ENCODE peak calls at places on chromosomes 5 and 9, in ten cellular contexts. One of them, this sample, is unnamed. For H3K36me3, the result is how much of the 10 kb centered on the place peaks cover.

GRCh38 chr5:75023368-75024159 is 28.8 kb downstream of the GCNT4 start:
- DNase-seq in endodermal cell: no peak
- DNase-seq in ovary: no peak
- DNase-seq in fibroblast of lung: no peak
- DNase-seq in neural progenitor cell: no peak
- DNase-seq in SJSA1: no peak
- DNase-seq in CD4-positive, CD25-positive, alpha-beta regulatory T cell: no peak
- DNase-seq in cardiac muscle cell: no peak
- DNase-seq in hepatocyte: no peak
- DNase-seq in mesendoderm: no peak
- DNase-seq in this sample: no peak

GRCh38 chr5:759111-759741 is 25.3 kb downstream of the ZDHHC11B start:
- DNase-seq in endodermal cell: peak
- DNase-seq in ovary: peak
- DNase-seq in fibroblast of lung: no peak
- DNase-seq in neural progenitor cell: peak
- DNase-seq in SJSA1: peak
- DNase-seq in CD4-positive, CD25-positive, alpha-beta regulatory T cell: peak
- DNase-seq in cardiac muscle cell: no peak
- DNase-seq in hepatocyte: peak
- DNase-seq in mesendoderm: peak
- DNase-seq in this sample: peak

GRCh38 chr5:91820874-91821273 is 437.8 kb upstream of the ARRDC3 start:
- DNase-seq in endodermal cell: no peak
- DNase-seq in ovary: no peak
- DNase-seq in fibroblast of lung: no peak
- DNase-seq in neural progenitor cell: no peak
- DNase-seq in SJSA1: no peak
- DNase-seq in CD4-positive, CD25-positive, alpha-beta regulatory T cell: no peak
- DNase-seq in cardiac muscle cell: no peak
- DNase-seq in hepatocyte: no peak
- DNase-seq in mesendoderm: no peak
- DNase-seq in this sample: no peak

GRCh38 chr9:98808411-98808815 is 943 bp downstream of the GALNT12 start:
- DNase-seq in endodermal cell: peak
- DNase-seq in ovary: peak
- DNase-seq in fibroblast of lung: no peak
- DNase-seq in neural progenitor cell: no peak
- DNase-seq in SJSA1: no peak
- DNase-seq in CD4-positive, CD25-positive, alpha-beta regulatory T cell: no peak
- DNase-seq in cardiac muscle cell: no peak
- DNase-seq in hepatocyte: peak
- DNase-seq in mesendoderm: no peak
- DNase-seq in this sample: peak

GRCh38 chr9:84711936-84712335 is 42.4 kb downstream of the NTRK2 start:
- DNase-seq in endodermal cell: no peak
- DNase-seq in ovary: no peak
- DNase-seq in fibroblast of lung: peak
- DNase-seq in neural progenitor cell: no peak
- DNase-seq in SJSA1: peak
- DNase-seq in CD4-positive, CD25-positive, alpha-beta regulatory T cell: no peak
- DNase-seq in cardiac muscle cell: no peak
- DNase-seq in hepatocyte: no peak
- DNase-seq in mesendoderm: no peak
- DNase-seq in this sample: no peak

GRCh38 chr9:75152416-75152815 is 64.1 kb downstream of the OSTF1 start:
- DNase-seq in endodermal cell: no peak
- DNase-seq in ovary: no peak
- DNase-seq in fibroblast of lung: no peak
- DNase-seq in neural progenitor cell: no peak
- DNase-seq in SJSA1: no peak
- DNase-seq in CD4-positive, CD25-positive, alpha-beta regulatory T cell: peak
- DNase-seq in cardiac muscle cell: no peak
- DNase-seq in hepatocyte: no peak
- DNase-seq in mesendoderm: no peak
- DNase-seq in this sample: no peak

GRCh38 chr5:173396311-173396993 is 68.2 kb upstream of the STC2 start:
- DNase-seq in endodermal cell: peak
- DNase-seq in ovary: no peak
- DNase-seq in fibroblast of lung: no peak
- DNase-seq in neural progenitor cell: peak
- DNase-seq in SJSA1: no peak
- DNase-seq in CD4-positive, CD25-positive, alpha-beta regulatory T cell: no peak
- DNase-seq in cardiac muscle cell: peak
- DNase-seq in hepatocyte: no peak
- DNase-seq in mesendoderm: peak
- DNase-seq in this sample: no peak

GRCh38 chr5:180831139-180832080 is 28.8 kb upstream of the MGAT1 start:
- DNase-seq in endodermal cell: peak
- DNase-seq in ovary: peak
- DNase-seq in fibroblast of lung: peak
- DNase-seq in neural progenitor cell: peak
- DNase-seq in SJSA1: peak
- DNase-seq in CD4-positive, CD25-positive, alpha-beta regulatory T cell: peak
- DNase-seq in cardiac muscle cell: peak
- DNase-seq in hepatocyte: peak
- DNase-seq in mesendoderm: peak
- DNase-seq in this sample: peak

GRCh38 chr9:126328415-126328814 is 1.8 kb downstream of the MVB12B start:
- DNase-seq in endodermal cell: no peak
- DNase-seq in ovary: no peak
- DNase-seq in fibroblast of lung: no peak
- DNase-seq in neural progenitor cell: no peak
- DNase-seq in SJSA1: no peak
- DNase-seq in CD4-positive, CD25-positive, alpha-beta regulatory T cell: no peak
- DNase-seq in cardiac muscle cell: no peak
- DNase-seq in hepatocyte: no peak
- DNase-seq in mesendoderm: no peak
- DNase-seq in this sample: no peak

GRCh38 chr9:126327016-126327749 is 554 bp downstream of the MVB12B start:
- DNase-seq in endodermal cell: peak
- DNase-seq in ovary: peak
- DNase-seq in fibroblast of lung: no peak
- DNase-seq in neural progenitor cell: peak
- DNase-seq in SJSA1: peak
- DNase-seq in CD4-positive, CD25-positive, alpha-beta regulatory T cell: no peak
- DNase-seq in cardiac muscle cell: no peak
- DNase-seq in hepatocyte: no peak
- DNase-seq in mesendoderm: peak
- DNase-seq in this sample: no peak

GRCh38 chr9:126326228-126327015 is at the start of gene MVB12B:
- DNase-seq in endodermal cell: peak
- DNase-seq in ovary: peak
- DNase-seq in fibroblast of lung: no peak
- DNase-seq in neural progenitor cell: peak
- DNase-seq in SJSA1: peak
- DNase-seq in CD4-positive, CD25-positive, alpha-beta regulatory T cell: peak
- DNase-seq in cardiac muscle cell: peak
- DNase-seq in hepatocyte: peak
- DNase-seq in mesendoderm: peak
- DNase-seq in this sample: peak

GRCh38 chr9:126329476-126330275 is 3.0 kb downstream of the MVB12B start:
- DNase-seq in endodermal cell: no peak
- DNase-seq in ovary: no peak
- DNase-seq in fibroblast of lung: no peak
- DNase-seq in neural progenitor cell: no peak
- DNase-seq in SJSA1: peak
- DNase-seq in CD4-positive, CD25-positive, alpha-beta regulatory T cell: no peak
- DNase-seq in cardiac muscle cell: no peak
- DNase-seq in hepatocyte: no peak
- DNase-seq in mesendoderm: no peak
- DNase-seq in this sample: peak

GRCh38 chr9:126327750-126328120 is 1.1 kb downstream of the MVB12B start:
- DNase-seq in endodermal cell: no peak
- DNase-seq in ovary: no peak
- DNase-seq in fibroblast of lung: no peak
- DNase-seq in neural progenitor cell: peak
- DNase-seq in SJSA1: peak
- DNase-seq in CD4-positive, CD25-positive, alpha-beta regulatory T cell: no peak
- DNase-seq in cardiac muscle cell: no peak
- DNase-seq in hepatocyte: no peak
- DNase-seq in mesendoderm: peak
- DNase-seq in this sample: no peak
- H3K4me3 ChIP-seq in endodermal cell: peak
- H3K4me3 ChIP-seq in ovary: peak
- H3K4me3 ChIP-seq in fibroblast of lung: no peak
- H3K4me3 ChIP-seq in neural progenitor cell: peak
- H3K4me3 ChIP-seq in SJSA1: peak
- H3K4me3 ChIP-seq in CD4-positive, CD25-positive, alpha-beta regulatory T cell: peak
- H3K4me3 ChIP-seq in cardiac muscle cell: peak
- H3K4me3 ChIP-seq in hepatocyte: peak
- H3K4me3 ChIP-seq in mesendoderm: no peak
- H3K4me3 ChIP-seq in this sample: peak

GRCh38 chr9:107698779-107699564 is 209.4 kb upstream of the KLF4 start:
- DNase-seq in endodermal cell: no peak
- DNase-seq in ovary: no peak
- DNase-seq in fibroblast of lung: no peak
- DNase-seq in neural progenitor cell: no peak
- DNase-seq in SJSA1: no peak
- DNase-seq in CD4-positive, CD25-positive, alpha-beta regulatory T cell: no peak
- DNase-seq in cardiac muscle cell: no peak
- DNase-seq in hepatocyte: no peak
- DNase-seq in mesendoderm: no peak
- DNase-seq in this sample: no peak

GRCh38 chr9:107694390-107694789 is 204.8 kb upstream of the KLF4 start:
- DNase-seq in endodermal cell: no peak
- DNase-seq in ovary: no peak
- DNase-seq in fibroblast of lung: no peak
- DNase-seq in neural progenitor cell: no peak
- DNase-seq in SJSA1: no peak
- DNase-seq in CD4-positive, CD25-positive, alpha-beta regulatory T cell: no peak
- DNase-seq in cardiac muscle cell: no peak
- DNase-seq in hepatocyte: no peak
- DNase-seq in mesendoderm: no peak
- DNase-seq in this sample: no peak

GRCh38 chr9:107693620-107694326 is 204.2 kb upstream of the KLF4 start:
- DNase-seq in endodermal cell: no peak
- DNase-seq in ovary: no peak
- DNase-seq in fibroblast of lung: peak
- DNase-seq in neural progenitor cell: no peak
- DNase-seq in SJSA1: no peak
- DNase-seq in CD4-positive, CD25-positive, alpha-beta regulatory T cell: no peak
- DNase-seq in cardiac muscle cell: no peak
- DNase-seq in hepatocyte: no peak
- DNase-seq in mesendoderm: no peak
- DNase-seq in this sample: no peak

GRCh38 chr9:107700902-107701301 is 211.3 kb upstream of the KLF4 start:
- DNase-seq in endodermal cell: no peak
- DNase-seq in ovary: no peak
- DNase-seq in fibroblast of lung: no peak
- DNase-seq in neural progenitor cell: no peak
- DNase-seq in SJSA1: no peak
- DNase-seq in CD4-positive, CD25-positive, alpha-beta regulatory T cell: no peak
- DNase-seq in cardiac muscle cell: no peak
- DNase-seq in hepatocyte: no peak
- DNase-seq in mesendoderm: no peak
- DNase-seq in this sample: no peak

DNA sequence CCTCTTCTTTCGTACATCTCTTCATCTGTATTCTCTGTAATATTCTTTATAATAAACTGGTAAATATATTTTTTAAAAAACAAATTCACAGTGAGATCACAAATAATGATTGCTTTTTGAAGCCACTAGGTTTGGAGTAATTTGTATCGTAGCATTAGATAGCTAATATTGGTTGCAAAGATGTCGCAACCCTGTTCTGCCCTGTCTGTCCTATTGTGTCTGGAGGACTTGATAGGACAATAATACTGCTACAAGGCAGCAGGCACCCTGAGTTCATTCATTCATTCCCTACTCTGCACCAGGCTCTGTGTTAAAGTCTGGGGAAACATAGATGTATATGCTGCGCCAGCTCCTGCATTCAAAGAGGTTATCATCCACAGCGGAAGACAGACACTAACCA is 206.7 kb upstream of the KLF4 start:
- DNase-seq in endodermal cell: no peak
- DNase-seq in ovary: no peak
- DNase-seq in fibroblast of lung: no peak
- DNase-seq in neural progenitor cell: no peak
- DNase-seq in SJSA1: no peak
- DNase-seq in CD4-positive, CD25-positive, alpha-beta regulatory T cell: no peak
- DNase-seq in cardiac muscle cell: no peak
- DNase-seq in hepatocyte: no peak
- DNase-seq in mesendoderm: no peak
- DNase-seq in this sample: no peak
- H3K27ac ChIP-seq in endodermal cell: no peak
- H3K27ac ChIP-seq in ovary: no peak
- H3K27ac ChIP-seq in fibroblast of lung: no peak
- H3K27ac ChIP-seq in neural progenitor cell: no peak
- H3K27ac ChIP-seq in SJSA1: no peak
- H3K27ac ChIP-seq in CD4-positive, CD25-positive, alpha-beta regulatory T cell: no peak
- H3K27ac ChIP-seq in cardiac muscle cell: no peak
- H3K27ac ChIP-seq in hepatocyte: no peak
- H3K27ac ChIP-seq in mesendoderm: no peak
- H3K27ac ChIP-seq in this sample: no peak

DNA sequence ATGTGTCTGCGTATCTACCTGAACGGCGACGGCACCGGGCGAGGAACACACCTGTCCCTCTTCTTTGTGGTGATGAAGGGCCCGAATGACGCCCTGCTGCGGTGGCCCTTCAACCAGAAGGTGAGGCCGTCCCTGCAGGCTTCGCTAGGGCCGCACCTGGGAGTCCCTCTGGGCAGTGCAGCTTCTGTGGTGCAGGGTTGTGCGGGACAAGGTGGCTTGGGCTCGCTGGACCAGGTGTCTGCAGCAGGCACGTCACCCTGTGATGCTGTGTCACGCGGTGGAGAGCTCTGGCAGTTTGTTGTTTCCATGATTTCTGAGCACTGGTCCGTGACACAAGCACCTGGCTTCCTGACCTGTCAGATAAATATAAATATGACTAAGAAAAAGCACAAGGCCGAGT is 20.7 kb downstream of the FBXW5 start:
- DNase-seq in endodermal cell: no peak
- DNase-seq in ovary: no peak
- DNase-seq in fibroblast of lung: no peak
- DNase-seq in neural progenitor cell: no peak
- DNase-seq in SJSA1: no peak
- DNase-seq in CD4-positive, CD25-positive, alpha-beta regulatory T cell: no peak
- DNase-seq in cardiac muscle cell: no peak
- DNase-seq in hepatocyte: no peak
- DNase-seq in mesendoderm: no peak
- DNase-seq in this sample: no peak
- H3K36me3 ChIP-seq in endodermal cell: under half
- H3K36me3 ChIP-seq in ovary: under half
- H3K36me3 ChIP-seq in fibroblast of lung: under half
- H3K36me3 ChIP-seq in neural progenitor cell: under half
- H3K36me3 ChIP-seq in SJSA1: half or more
- H3K36me3 ChIP-seq in CD4-positive, CD25-positive, alpha-beta regulatory T cell: under half
- H3K36me3 ChIP-seq in cardiac muscle cell: under half
- H3K36me3 ChIP-seq in hepatocyte: under half
- H3K36me3 ChIP-seq in mesendoderm: under half
- H3K36me3 ChIP-seq in this sample: under half

DNA sequence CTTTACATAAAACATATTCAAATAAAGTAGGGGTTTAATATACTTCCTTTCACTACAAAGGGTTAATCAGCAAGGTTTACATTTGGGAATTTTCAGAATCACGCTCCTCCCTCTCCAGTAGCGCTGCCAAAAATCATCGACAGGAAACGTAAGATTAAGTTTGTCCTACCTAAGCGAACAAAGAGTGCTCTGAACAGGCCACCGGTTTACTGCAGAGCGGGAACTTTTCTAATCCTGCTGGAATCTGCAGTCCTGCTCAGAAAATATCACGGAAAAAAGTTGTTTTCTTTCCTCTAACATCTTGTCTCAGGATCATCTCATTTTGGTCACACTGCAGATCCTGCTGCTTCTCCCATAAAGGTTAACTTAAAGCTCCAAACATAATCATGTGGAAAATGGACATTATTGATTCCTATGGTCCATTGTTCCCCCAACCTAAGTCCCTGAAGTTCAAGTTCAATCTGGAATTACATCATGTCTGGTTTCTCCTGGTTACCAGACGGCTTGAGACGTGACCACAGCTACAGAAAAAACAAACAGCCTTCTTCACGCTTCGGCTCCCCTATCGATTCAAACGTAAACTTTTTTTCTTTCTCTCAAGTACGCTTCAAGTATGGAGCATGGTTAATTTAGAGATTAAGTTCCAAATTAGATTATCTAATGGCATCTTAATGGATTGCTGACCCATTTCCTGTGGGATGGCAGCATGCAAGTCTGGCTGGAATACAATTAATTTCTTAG is 217.6 kb downstream of the NFIB start:
- DNase-seq in endodermal cell: no peak
- DNase-seq in ovary: no peak
- DNase-seq in fibroblast of lung: peak
- DNase-seq in neural progenitor cell: peak
- DNase-seq in SJSA1: no peak
- DNase-seq in CD4-positive, CD25-positive, alpha-beta regulatory T cell: no peak
- DNase-seq in cardiac muscle cell: peak
- DNase-seq in hepatocyte: peak
- DNase-seq in mesendoderm: peak
- DNase-seq in this sample: no peak
- H3K4me3 ChIP-seq in endodermal cell: peak
- H3K4me3 ChIP-seq in ovary: no peak
- H3K4me3 ChIP-seq in fibroblast of lung: no peak
- H3K4me3 ChIP-seq in neural progenitor cell: no peak
- H3K4me3 ChIP-seq in SJSA1: no peak
- H3K4me3 ChIP-seq in CD4-positive, CD25-positive, alpha-beta regulatory T cell: no peak
- H3K4me3 ChIP-seq in cardiac muscle cell: no peak
- H3K4me3 ChIP-seq in hepatocyte: no peak
- H3K4me3 ChIP-seq in mesendoderm: no peak
- H3K4me3 ChIP-seq in this sample: no peak

This sample was measured in small intestine.